ENCODE peak calls at places on chromosomes 12 and 14, in five cellular contexts. C, L, H, S and G are unnamed samples. For H3K4me1 and H3K9me3, the result is how much of the 10 kb centered on the place peaks cover.

GRCh38 chr14:57391609-57392195 is 1.3 kb downstream of the NAA30 start:
- DNase-seq in H (no peak), C (no peak), L (peak), S (no peak), G (no peak)

GRCh38 chr12:203462-204260 is 10.3 kb downstream of the SLC6A12 start:
- DNase-seq in C (no peak), L (no peak), H (no peak), S (no peak), G (no peak)

GRCh38 chr14:75165586-75166391 is 10.6 kb downstream of the TMED10 start:
- DNase-seq in H (peak), L (peak), S (no peak), C (no peak), G (no peak)

GRCh38 chr12:79555006-79555925 is 135.5 kb downstream of the PAWR start:
- DNase-seq in C (peak), H (peak), S (peak), L (peak), G (no peak)

GRCh38 chr14:99200654-99201005 is 71.4 kb downstream of the BCL11B start:
- DNase-seq in L (no peak), H (no peak), C (no peak), S (no peak), G (no peak)

GRCh38 chr14:68309631-68310030 is 483.2 kb downstream of the ZFP36L1 start:
- DNase-seq in L (no peak), S (no peak), C (no peak), H (no peak), G (no peak)

GRCh38 chr14:70709726-70710382 is 68.1 kb downstream of the TTC9 start:
- DNase-seq in L (no peak), H (no peak), C (no peak), S (no peak), G (no peak)

GRCh38 chr14:75126121-75126544 is 715 bp downstream of the NEK9 start:
- DNase-seq in S (no peak), L (peak), H (no peak), C (no peak), G (no peak)

GRCh38 chr14:22614240-22614799 is 16.2 kb downstream of the ABHD4 start:
- DNase-seq in C (peak), L (peak), S (peak), H (peak), G (no peak)

GRCh38 chr12:470133-470532 is 10.4 kb downstream of the B4GALNT3 start:
- DNase-seq in S (no peak), H (no peak), C (no peak), L (no peak), G (no peak)

GRCh38 chr14:101583006-101583708 is 21.9 kb downstream of the DIO3 start:
- DNase-seq in S (no peak), H (no peak), C (no peak), L (no peak), G (no peak)

GRCh38 chr12:79420146-79420618 is 270.6 kb downstream of the PAWR start:
- DNase-seq in H (peak), C (peak), L (peak), S (peak), G (no peak)

GRCh38 chr12:105974738-105975137 is 164.0 kb downstream of the NUAK1 start:
- DNase-seq in S (no peak), L (no peak), H (no peak), C (no peak), G (no peak)

GRCh38 chr12:69056743-69057515 is 124.0 kb upstream of the CPM start:
- DNase-seq in S (no peak), H (peak), C (no peak), L (peak), G (no peak)

GRCh38 chr12:95117178-95117599 is 43.8 kb upstream of the NR2C1 start:
- DNase-seq in S (peak), C (no peak), L (peak), H (peak), G (peak)

GRCh38 chr12:93122569-93123091 is 193.5 kb upstream of the EEA1 start:
- DNase-seq in C (peak), H (no peak), L (no peak), S (no peak), G (no peak)

GRCh38 chr14:94113908-94114588 is 3.5 kb downstream of the IFI27 start:
- DNase-seq in H (peak), C (no peak), S (no peak), L (peak), G (no peak)

GRCh38 chr12:14952295-14952995 is 9.0 kb downstream of the ARHGDIB start:
- DNase-seq in H (peak), L (peak), S (peak), C (peak), G (peak)

GRCh38 chr12:77746108-77746507 is 84.6 kb upstream of the NAV3 start:
- DNase-seq in C (no peak), S (no peak), H (peak), L (peak), G (no peak)

GRCh38 chr12:130398089-130398848 is 60.6 kb downstream of the PIWIL1 start:
- DNase-seq in C (no peak), L (no peak), H (no peak), S (no peak), G (no peak)
- H2AFZ ChIP-seq in C (no peak), L (no peak), H (no peak), S (no peak), G (no peak)

DNA sequence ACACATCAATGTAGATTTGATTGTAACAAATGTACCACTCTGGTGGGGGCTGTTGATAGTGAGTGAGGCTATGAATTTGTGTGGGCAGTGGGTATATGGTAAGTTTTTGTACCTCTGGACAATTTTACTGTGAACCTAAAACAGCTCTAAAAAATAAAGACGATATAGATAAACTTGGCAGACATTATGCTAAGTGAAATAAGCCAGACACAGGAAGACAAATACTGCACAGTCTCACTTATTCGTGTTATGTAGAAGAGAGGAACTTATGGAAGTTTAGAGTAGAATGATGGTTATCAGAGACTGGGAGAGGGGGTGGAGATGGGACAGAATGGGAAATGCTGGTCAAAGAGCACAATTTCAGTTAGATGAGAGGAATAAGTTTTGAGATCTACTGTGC is 8.7 kb downstream of the KRT6C start:
- DNase-seq in L (no peak), S (no peak), C (no peak), H (no peak), G (no peak)
- H3K4me1 ChIP-seq in L (under half), S (under half), C (under half), H (under half), G (under half)

GRCh38 chr12:34598851-34599529 is 576.7 kb downstream of the ALG10 start:
- DNase-seq in L (no peak), C (no peak), S (no peak), H (no peak), G (no peak)

GRCh38 chr12:34595749-34596733 is 573.7 kb downstream of the ALG10 start:
- DNase-seq in S (no peak), H (no peak), C (no peak), L (no peak), G (no peak)

GRCh38 chr12:34599530-34600513 is 577.5 kb downstream of the ALG10 start:
- DNase-seq in C (no peak), L (no peak), H (no peak), S (no peak), G (no peak)

GRCh38 chr12:34598352-34598827 is 576.1 kb downstream of the ALG10 start:
- DNase-seq in H (no peak), L (no peak), C (no peak), S (no peak), G (no peak)

GRCh38 chr12:34597548-34598351 is 575.5 kb downstream of the ALG10 start:
- DNase-seq in C (no peak), H (no peak), L (no peak), S (no peak), G (no peak)
- H3K9me3 ChIP-seq in C (under half), H (under half), L (under half), S (under half), G (half or more)

DNA sequence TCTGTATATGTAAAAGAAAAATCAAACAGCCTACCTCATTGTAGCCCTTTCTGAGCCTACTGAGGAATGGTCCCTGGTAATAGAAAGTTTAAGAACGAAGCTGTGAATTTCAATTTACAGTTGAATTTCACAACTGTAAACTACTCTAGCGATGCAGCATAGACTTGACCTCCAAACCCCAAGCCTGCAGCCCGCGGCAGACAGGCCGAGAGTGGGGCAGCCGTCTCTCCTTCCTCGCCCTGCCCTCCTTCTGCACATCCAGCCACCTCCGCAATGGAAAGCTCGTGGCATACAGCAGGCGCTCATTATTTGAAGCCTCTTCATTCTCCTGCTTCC is 15.3 kb downstream of the RNASE2 start:
- DNase-seq in H (no peak), C (no peak), S (no peak), L (no peak), G (no peak)
- H2AFZ ChIP-seq in H (peak), C (peak), S (no peak), L (peak), G (peak)